ENCODE peak calls at places on chromosomes 6 and 20, in eight cellular contexts. K, R, Q, L, S, N, D and M are unnamed samples.
A peak's percentile ranks its signal among the peaks of the same experiment; 100 is the strongest.

GRCh38 chr6:41638002-41638800 is at the start of gene MDFI:
- DNase-seq in K (no peak), R (no peak), Q (no peak), L (no peak), S (no peak), N (no peak), D (peak; percentile 57), M (no peak)

GRCh38 chr6:88538849-88539571 is 372.9 kb upstream of the CNR1 start:
- DNase-seq in K (no peak), R (no peak), Q (no peak), L (no peak), S (no peak), N (no peak), D (no peak), M (no peak)

GRCh38 chr6:124772733-124773319 is 189.4 kb upstream of the RNF217 start:
- DNase-seq in K (no peak), R (no peak), Q (no peak), L (no peak), S (no peak), N (no peak), D (no peak), M (no peak)

GRCh38 chr20:26209171-26209941 is 512.7 kb upstream of the ZNF337 start:
- DNase-seq in K (peak; percentile 11), R (no peak), Q (no peak), L (peak; percentile 52), S (peak; percentile 53), N (no peak), D (no peak), M (peak; percentile 42)

GRCh38 chr6:24537771-24538385 is 43.1 kb downstream of the ALDH5A1 start:
- DNase-seq in K (no peak), R (no peak), Q (no peak), L (no peak), S (no peak), N (no peak), D (no peak), M (no peak)

GRCh38 chr6:97594834-97595233 is 311.8 kb upstream of the MMS22L start:
- DNase-seq in K (no peak), R (no peak), Q (no peak), L (no peak), S (no peak), N (no peak), D (no peak), M (no peak)

GRCh38 chr6:78670802-78671201 is 196.5 kb upstream of the IRAK1BP1 start:
- DNase-seq in K (no peak), R (no peak), Q (no peak), L (no peak), S (no peak), N (no peak), D (no peak), M (no peak)

GRCh38 chr6:49606696-49607390 is 29.8 kb downstream of the RHAG start:
- DNase-seq in K (peak; percentile 92), R (no peak), Q (peak; percentile 54), L (no peak), S (no peak), N (no peak), D (peak; percentile 32), M (peak; percentile 75)

GRCh38 chr20:52150440-52151258 is 40.9 kb downstream of the ZFP64 start:
- DNase-seq in K (peak; percentile 65), R (no peak), Q (peak; percentile 36), L (no peak), S (no peak), N (no peak), D (peak; percentile 40), M (peak; percentile 55)

GRCh38 chr6:134282816-134283215 is 35.1 kb downstream of the SGK1 start:
- DNase-seq in K (no peak), R (no peak), Q (no peak), L (no peak), S (no peak), N (no peak), D (no peak), M (no peak)

GRCh38 chr6:87473419-87473903 is 687 bp downstream of the SLC35A1 start:
- DNase-seq in K (peak; percentile 57), R (peak; percentile 25), Q (peak; percentile 10), L (peak; percentile 53), S (no peak), N (no peak), D (peak; percentile 58), M (peak; percentile 70)

GRCh38 chr6:139679516-139680179 is 305.2 kb upstream of the CITED2 start:
- DNase-seq in K (peak; percentile 25), R (no peak), Q (no peak), L (no peak), S (no peak), N (no peak), D (no peak), M (no peak)

GRCh38 chr20:41172296-41173140 is 35.2 kb downstream of the PLCG1 start:
- DNase-seq in K (no peak), R (no peak), Q (no peak), L (no peak), S (peak; percentile 58), N (peak; percentile 87), D (no peak), M (no peak)

GRCh38 chr20:32752021-32752457 is 8.8 kb upstream of the COMMD7 start:
- DNase-seq in K (no peak), R (no peak), Q (no peak), L (no peak), S (no peak), N (no peak), D (no peak), M (no peak)

GRCh38 chr6:154537486-154537885 is 27.0 kb upstream of the CNKSR3 start:
- DNase-seq in K (no peak), R (no peak), Q (no peak), L (no peak), S (no peak), N (no peak), D (no peak), M (no peak)

DNA sequence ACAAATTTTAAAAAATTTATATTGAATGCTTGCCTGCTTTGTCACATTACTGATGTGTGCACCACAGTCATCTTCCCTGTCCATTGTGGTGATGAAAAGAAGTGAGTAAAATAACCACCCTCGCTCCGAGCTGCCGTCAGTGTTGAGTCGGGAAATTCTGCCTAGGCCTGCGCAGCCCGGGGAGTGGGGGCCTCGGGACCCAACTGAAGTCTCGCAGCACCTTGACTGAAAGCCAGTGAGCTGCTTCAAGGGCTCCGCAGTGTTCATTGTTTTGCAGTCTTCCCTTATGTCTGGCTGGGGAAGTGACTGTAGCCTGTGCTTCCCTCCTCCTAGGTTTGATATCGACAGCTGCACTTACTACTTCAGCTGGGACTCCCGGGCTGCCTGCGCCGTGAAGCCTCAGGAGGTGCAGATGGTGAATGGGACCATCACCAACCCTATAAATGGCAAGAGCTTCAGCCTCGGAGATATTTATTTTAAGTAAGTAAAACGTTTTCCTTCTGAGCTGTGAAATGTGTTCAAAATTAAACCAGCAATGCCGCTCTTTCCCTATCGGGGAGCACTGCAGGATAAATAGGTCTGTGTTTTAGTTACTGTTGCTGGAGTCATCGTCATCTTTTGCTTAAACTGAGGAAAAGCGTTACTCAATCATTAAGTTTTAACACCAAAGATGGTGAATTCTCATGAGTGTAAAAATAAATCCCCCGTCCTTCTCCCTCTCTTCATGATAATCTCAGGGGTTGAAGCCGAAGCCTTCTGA is 32.7 kb upstream of the SLC22A1 start:
- DNase-seq in K (no peak), R (no peak), Q (no peak), L (no peak), S (no peak), N (no peak), D (no peak), M (no peak)
- TF ChIP-seq CTCF in K (no peak), R (no peak), Q (no peak), L (no peak), S (no peak), N (no peak), D (no peak), M (no peak)

GRCh38 chr6:45422541-45423110 is 44.9 kb upstream of the SUPT3H start:
- DNase-seq in K (peak; percentile 56), R (no peak), Q (peak; percentile 31), L (peak; percentile 61), S (peak; percentile 69), N (peak; percentile 90), D (peak; percentile 75), M (peak; percentile 52)

GRCh38 chr6:45420909-45421699 is 43.4 kb upstream of the SUPT3H start:
- DNase-seq in K (peak; percentile 45), R (no peak), Q (no peak), L (no peak), S (no peak), N (no peak), D (no peak), M (no peak)

GRCh38 chr6:45421700-45422540 is 44.2 kb upstream of the SUPT3H start:
- DNase-seq in K (peak; percentile 68), R (peak; percentile 58), Q (peak; percentile 46), L (peak; percentile 68), S (peak; percentile 77), N (peak; percentile 89), D (peak; percentile 65), M (no peak)

GRCh38 chr6:45419574-45420082 is 41.9 kb upstream of the SUPT3H start:
- DNase-seq in K (no peak), R (peak; percentile 32), Q (peak; percentile 64), L (peak; percentile 83), S (peak; percentile 80), N (peak; percentile 87), D (no peak), M (peak; percentile 45)

GRCh38 chr6:45420083-45420908 is 42.6 kb upstream of the SUPT3H start:
- DNase-seq in K (peak; percentile 63), R (no peak), Q (peak; percentile 13), L (peak; percentile 47), S (peak; percentile 53), N (peak; percentile 84), D (no peak), M (no peak)
- H3K4me3 ChIP-seq in K (peak overlapping the region; percentile 96), R (peak overlapping the region; percentile 87), Q (no peak overlapping the region), L (peak overlapping the region; percentile 60), S (peak overlapping the region; percentile 35), N (no peak overlapping the region), D (no peak overlapping the region), M (no peak overlapping the region)

DNA sequence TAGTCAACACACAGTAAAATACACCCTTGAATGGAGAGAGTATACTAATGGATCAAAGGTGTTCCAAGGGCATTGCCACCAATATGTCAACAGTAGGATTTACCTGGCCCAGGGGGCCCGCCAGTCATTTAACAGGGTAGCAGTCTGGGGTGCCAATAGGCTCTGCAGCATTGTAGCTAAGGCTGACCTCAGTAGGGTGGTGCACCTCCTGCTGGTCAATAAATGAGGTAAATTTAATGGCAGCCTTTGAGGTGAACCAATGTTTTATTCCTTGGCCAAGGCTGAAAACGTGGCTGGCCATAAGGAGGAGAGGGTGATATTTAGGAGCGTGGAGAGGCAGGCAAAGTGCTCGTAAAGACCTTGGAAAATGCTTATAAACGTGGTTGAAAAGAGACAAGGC is 147.2 kb downstream of the RPS12 start:
- DNase-seq in K (no peak), R (no peak), Q (no peak), L (no peak), S (no peak), N (no peak), D (no peak), M (peak; percentile 27)
- TF ChIP-seq CTCF in K (no peak), R (no peak), Q (no peak), L (no peak), S (no peak), N (no peak), D (no peak), M (peak; percentile 35)

DNA sequence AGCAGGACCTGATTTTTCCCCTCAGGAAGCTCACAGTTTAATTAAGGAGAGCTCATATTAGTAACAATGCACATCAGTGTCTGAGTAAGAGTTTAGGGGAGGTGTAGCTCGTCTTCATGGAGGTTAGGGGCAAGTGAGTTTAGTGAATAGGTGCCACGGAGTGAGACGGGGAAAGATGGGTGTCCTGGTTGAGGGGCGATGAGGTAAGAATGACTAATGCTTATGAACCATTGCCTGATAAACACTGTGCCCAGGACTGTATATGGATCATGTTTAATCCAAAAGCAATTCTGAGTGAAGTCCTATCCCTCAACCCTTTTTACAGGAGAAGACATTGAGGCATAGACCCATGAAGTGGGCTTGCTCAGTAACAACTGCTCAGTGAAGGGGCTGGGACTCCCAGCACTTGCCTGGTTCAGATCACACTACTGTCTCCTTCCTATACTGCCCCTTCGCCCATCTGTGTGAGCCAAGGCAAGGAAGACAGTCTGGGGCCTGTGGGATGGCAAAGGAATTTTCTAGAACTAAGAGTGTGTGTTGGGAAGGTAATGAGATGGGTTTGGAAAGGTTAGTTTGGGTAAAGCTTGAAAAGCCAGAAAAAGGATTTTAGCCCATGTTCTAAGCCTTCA is 213.2 kb upstream of the AGPAT4 start:
- DNase-seq in K (no peak), R (no peak), Q (no peak), L (no peak), S (no peak), N (no peak), D (no peak), M (no peak)
- H3K4me3 ChIP-seq in K (no peak overlapping the region), R (no peak overlapping the region), Q (no peak overlapping the region), L (no peak overlapping the region), S (no peak overlapping the region), N (no peak overlapping the region), D (no peak overlapping the region), M (no peak overlapping the region)